ENCODE peak calls at places on chromosome 1, in four cellular contexts. Q is ovary, M is A549, K is heart left ventricle. Y is an unnamed sample.

GRCh38 chr1:39995973-39996393 is 41.0 kb downstream of the MFSD2A start:
- DNase-seq in Q (no peak), M (no peak), K (no peak), Y (no peak)

GRCh38 chr1:195733826-195734225 is 874.4 kb downstream of the KCNT2 start:
- DNase-seq in Q (no peak), M (no peak), K (no peak), Y (no peak)

GRCh38 chr1:15756143-15757015 is 2.2 kb upstream of the FBLIM1 start:
- DNase-seq in Q (no peak), M (no peak), K (no peak), Y (peak)

GRCh38 chr1:11957891-11958290 is 22.4 kb upstream of the MFN2 start:
- DNase-seq in Q (no peak), M (no peak), K (no peak), Y (no peak)

GRCh38 chr1:89298461-89298860 is 25.8 kb upstream of the GBP5 start:
- DNase-seq in Q (no peak), M (no peak), K (no peak), Y (no peak)

GRCh38 chr1:36297062-36297461 is 9.1 kb upstream of the SH3D21 start:
- DNase-seq in Q (no peak), M (no peak), K (no peak), Y (no peak)

GRCh38 chr1:223860051-223860559 is 14.4 kb upstream of the TP53BP2 start:
- DNase-seq in Q (no peak), M (no peak), K (no peak), Y (no peak)

GRCh38 chr1:46065405-46065804 is 67.0 kb downstream of the PIK3R3 start:
- DNase-seq in Q (no peak), M (no peak), K (no peak), Y (no peak)

GRCh38 chr1:20375563-20375962 is 84.9 kb downstream of the VWA5B1 start:
- DNase-seq in Q (no peak), M (no peak), K (no peak), Y (peak)

GRCh38 chr1:218395916-218396315 is 50.8 kb downstream of the TGFB2 start:
- DNase-seq in Q (no peak), M (no peak), K (no peak), Y (no peak)

GRCh38 chr1:50066806-50067205 is 41.9 kb upstream of the ELAVL4 start:
- DNase-seq in Q (no peak), M (no peak), K (no peak), Y (no peak)

GRCh38 chr1:115865704-115866380 is 24.9 kb upstream of the NHLH2 start:
- DNase-seq in Q (no peak), M (no peak), K (no peak), Y (no peak)

GRCh38 chr1:109399326-109399957 is 1.7 kb upstream of the SORT1 start:
- DNase-seq in Q (no peak), M (peak), K (no peak), Y (peak)

GRCh38 chr1:214717323-214717722 is 114.3 kb downstream of the CENPF start:
- DNase-seq in Q (no peak), M (no peak), K (no peak), Y (no peak)

GRCh38 chr1:54714881-54715492 is 674 bp upstream of the TTC4 start:
- DNase-seq in Q (no peak), M (no peak), K (no peak), Y (no peak)

GRCh38 chr1:54716299-54717047 is 812 bp downstream of the TTC4 start:
- DNase-seq in Q (no peak), M (no peak), K (no peak), Y (peak)

GRCh38 chr1:54710841-54711240 is 4.8 kb upstream of the TTC4 start:
- DNase-seq in Q (no peak), M (no peak), K (no peak), Y (no peak)

GRCh38 chr1:54711536-54711935 is 4.1 kb upstream of the TTC4 start:
- DNase-seq in Q (no peak), M (no peak), K (no peak), Y (no peak)

DNA sequence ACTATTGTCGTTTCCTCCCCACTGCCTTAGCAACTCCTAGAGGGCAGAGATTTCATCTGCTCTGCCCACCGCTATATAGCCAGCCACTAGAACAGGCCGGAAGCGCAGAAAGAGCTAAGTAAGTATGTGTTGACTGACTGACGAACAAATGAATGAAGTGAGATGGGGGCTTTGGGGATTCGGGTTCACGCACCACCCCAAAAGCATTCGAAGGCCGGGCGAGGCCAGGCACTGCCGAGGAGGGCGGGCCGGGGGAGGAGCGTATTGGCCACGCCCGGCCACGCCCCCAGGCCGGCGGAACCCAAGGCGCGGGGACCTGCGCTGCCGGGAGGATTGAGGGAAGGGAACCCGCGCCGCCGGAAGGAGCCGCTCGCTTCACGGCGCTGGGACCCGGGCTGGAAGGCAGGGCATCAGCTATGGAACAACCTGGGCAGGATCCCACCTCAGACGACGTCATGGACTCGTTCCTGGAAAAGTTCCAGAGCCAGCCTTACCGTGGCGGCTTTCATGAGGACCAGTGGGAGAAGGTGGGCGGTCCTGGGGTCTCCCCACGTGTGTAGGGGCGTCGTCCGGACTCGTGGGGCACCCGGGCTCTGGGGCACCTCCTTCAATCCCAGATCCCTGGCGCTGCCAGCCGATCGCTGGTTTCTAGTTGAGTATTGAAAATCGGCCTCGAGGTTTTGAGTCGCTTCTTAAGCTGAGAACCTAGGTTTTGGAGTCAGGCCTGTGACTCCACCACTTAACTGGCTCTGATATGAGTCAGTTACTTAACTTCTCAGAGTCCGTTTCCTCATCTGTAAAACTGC is at the start of gene TTC4:
- DNase-seq in Q (peak), M (peak), K (peak), Y (peak)
- TF ChIP-seq POLR2A in Q (peak), M (peak), K (no peak), Y (peak)

GRCh38 chr1:146021046-146021445 is 489 bp downstream of the HJV start:
- DNase-seq in Q (no peak), M (no peak), K (no peak), Y (no peak)

GRCh38 chr1:146022403-146023127 is 1.0 kb upstream of the HJV start:
- DNase-seq in Q (no peak), M (no peak), K (no peak), Y (no peak)

GRCh38 chr1:146019225-146020057 is 2.1 kb downstream of the HJV start:
- DNase-seq in Q (no peak), M (no peak), K (no peak), Y (no peak)

GRCh38 chr1:146020058-146020738 is 1.3 kb downstream of the HJV start:
- DNase-seq in Q (no peak), M (no peak), K (no peak), Y (no peak)

GRCh38 chr1:146021622-146022402 is at the start of gene HJV:
- DNase-seq in Q (no peak), M (no peak), K (peak), Y (no peak)
- TF ChIP-seq POLR2A in Q (no peak), M (no peak), K (no peak), Y (no peak)

GRCh38 chr1:235866913-235867850 is 476 bp upstream of the LYST start:
- DNase-seq in Q (peak), M (peak), K (peak), Y (peak)
- TF ChIP-seq POLR2A in Q (peak), M (peak), K (peak), Y (peak)

GRCh38 chr1:1013105-1013921 is at the start of gene ISG15:
- DNase-seq in Q (peak), M (no peak), K (peak), Y (peak)
- TF ChIP-seq POLR2A in Q (no peak), M (no peak), K (peak), Y (peak)